ENCODE peak calls at places on chromosomes 2 and 18, in five cellular contexts. One of them, this sample, is unnamed.

GRCh38 chr2:69518836-69519235 is 81.6 kb upstream of the NFU1 start:
- DNase-seq in cardiac muscle cell: no peak
- DNase-seq in GM12878: no peak
- DNase-seq in endothelial cell: no peak
- DNase-seq in neural crest cell: no peak
- DNase-seq in this sample: peak; percentile 28

GRCh38 chr2:30323499-30323898 is 92.2 kb downstream of the LBH start:
- DNase-seq in GM12878: no peak
- DNase-seq in endothelial cell: no peak
- DNase-seq in neural crest cell: no peak
- DNase-seq in cardiac muscle cell: no peak
- DNase-seq in this sample: no peak

GRCh38 chr2:202377308-202377736 is 1.2 kb downstream of the BMPR2 start:
- DNase-seq in GM12878: no peak
- DNase-seq in endothelial cell: peak; percentile 41
- DNase-seq in cardiac muscle cell: peak; percentile 71
- DNase-seq in neural crest cell: peak; percentile 29
- DNase-seq in this sample: peak; percentile 58

GRCh38 chr18:48562075-48562474 is 23.2 kb downstream of the CTIF start:
- DNase-seq in endothelial cell: no peak
- DNase-seq in GM12878: no peak
- DNase-seq in neural crest cell: no peak
- DNase-seq in cardiac muscle cell: no peak
- DNase-seq in this sample: no peak

GRCh38 chr2:69936913-69937312 is 22.0 kb downstream of the MXD1 start:
- DNase-seq in cardiac muscle cell: no peak
- DNase-seq in neural crest cell: no peak
- DNase-seq in GM12878: no peak
- DNase-seq in endothelial cell: no peak
- DNase-seq in this sample: no peak

GRCh38 chr2:108637304-108637669 is 82.0 kb upstream of the RANBP2 start:
- DNase-seq in endothelial cell: no peak
- DNase-seq in GM12878: peak; percentile 46
- DNase-seq in neural crest cell: no peak
- DNase-seq in cardiac muscle cell: peak; percentile 89
- DNase-seq in this sample: no peak

GRCh38 chr2:143399679-143400078 is 270.5 kb downstream of the ARHGAP15 start:
- DNase-seq in cardiac muscle cell: no peak
- DNase-seq in endothelial cell: no peak
- DNase-seq in GM12878: no peak
- DNase-seq in neural crest cell: no peak
- DNase-seq in this sample: no peak

GRCh38 chr18:51537487-51537886 is 340.0 kb upstream of the MEX3C start:
- DNase-seq in cardiac muscle cell: peak; percentile 67
- DNase-seq in GM12878: peak; percentile 2
- DNase-seq in endothelial cell: peak; percentile 28
- DNase-seq in neural crest cell: peak; percentile 29
- DNase-seq in this sample: peak; percentile 41

GRCh38 chr2:20288941-20289340 is 61.7 kb downstream of the PUM2 start:
- DNase-seq in cardiac muscle cell: no peak
- DNase-seq in endothelial cell: no peak
- DNase-seq in GM12878: no peak
- DNase-seq in neural crest cell: no peak
- DNase-seq in this sample: no peak

GRCh38 chr2:24337958-24338357 is 22.4 kb downstream of the ITSN2 start:
- DNase-seq in GM12878: no peak
- DNase-seq in cardiac muscle cell: no peak
- DNase-seq in neural crest cell: no peak
- DNase-seq in endothelial cell: no peak
- DNase-seq in this sample: no peak
- TF ChIP-seq CTCF in GM12878: no peak
- TF ChIP-seq CTCF in cardiac muscle cell: no peak
- TF ChIP-seq CTCF in neural crest cell: no peak
- TF ChIP-seq CTCF in endothelial cell: no peak
- TF ChIP-seq CTCF in this sample: no peak

GRCh38 chr18:79952996-79953559 is 1.6 kb upstream of the SLC66A2 start:
- DNase-seq in endothelial cell: no peak
- DNase-seq in neural crest cell: no peak
- DNase-seq in GM12878: no peak
- DNase-seq in cardiac muscle cell: peak; percentile 47
- DNase-seq in this sample: no peak

GRCh38 chr18:79955302-79956075 is 4.0 kb upstream of the SLC66A2 start:
- DNase-seq in endothelial cell: no peak
- DNase-seq in GM12878: no peak
- DNase-seq in neural crest cell: no peak
- DNase-seq in cardiac muscle cell: no peak
- DNase-seq in this sample: no peak

GRCh38 chr18:79953921-79954651 is 2.6 kb upstream of the SLC66A2 start:
- DNase-seq in GM12878: no peak
- DNase-seq in endothelial cell: no peak
- DNase-seq in neural crest cell: no peak
- DNase-seq in cardiac muscle cell: no peak
- DNase-seq in this sample: no peak

GRCh38 chr18:79956276-79956675 is 4.8 kb upstream of the SLC66A2 start:
- DNase-seq in cardiac muscle cell: no peak
- DNase-seq in neural crest cell: no peak
- DNase-seq in endothelial cell: no peak
- DNase-seq in GM12878: no peak
- DNase-seq in this sample: no peak

GRCh38 chr18:79954791-79955190 is 3.3 kb upstream of the SLC66A2 start:
- DNase-seq in GM12878: no peak
- DNase-seq in cardiac muscle cell: peak; percentile 41
- DNase-seq in neural crest cell: no peak
- DNase-seq in endothelial cell: no peak
- DNase-seq in this sample: no peak
- TF ChIP-seq CTCF in GM12878: no peak
- TF ChIP-seq CTCF in cardiac muscle cell: no peak
- TF ChIP-seq CTCF in neural crest cell: no peak
- TF ChIP-seq CTCF in endothelial cell: no peak
- TF ChIP-seq CTCF in this sample: no peak

GRCh38 chr2:145002624-145003023 is 482.7 kb upstream of the ZEB2 start:
- DNase-seq in cardiac muscle cell: no peak
- DNase-seq in GM12878: no peak
- DNase-seq in endothelial cell: no peak
- DNase-seq in neural crest cell: no peak
- DNase-seq in this sample: no peak
- TF ChIP-seq CTCF in cardiac muscle cell: no peak
- TF ChIP-seq CTCF in GM12878: no peak
- TF ChIP-seq CTCF in endothelial cell: no peak
- TF ChIP-seq CTCF in neural crest cell: no peak
- TF ChIP-seq CTCF in this sample: no peak

GRCh38 chr18:11872479-11873136 is 21.4 kb downstream of the CHMP1B start:
- DNase-seq in endothelial cell: no peak
- DNase-seq in cardiac muscle cell: peak; percentile 72
- DNase-seq in GM12878: no peak
- DNase-seq in neural crest cell: no peak
- DNase-seq in this sample: no peak
- TF ChIP-seq CTCF in endothelial cell: peak; percentile 16
- TF ChIP-seq CTCF in cardiac muscle cell: peak; percentile 35
- TF ChIP-seq CTCF in GM12878: peak; percentile 36
- TF ChIP-seq CTCF in neural crest cell: peak; percentile 61
- TF ChIP-seq CTCF in this sample: no peak